ENCODE peak calls at places on chromosome 4, in six cellular contexts. J is AG04450; C is amygdala; S is cardiac fibroblast; T is EL; K is effector memory CD4-positive, alpha-beta T cell. D is an unnamed sample.

GRCh38 chr4:169024762-169025161 is 14.7 kb upstream of the CBR4 start:
- DNase-seq in K (no peak), T (peak), S (peak), J (peak), C (no peak), D (peak)

GRCh38 chr4:39037491-39037825 is 5.2 kb upstream of the TMEM156 start:
- DNase-seq in J (no peak), S (peak), T (peak), C (no peak), K (no peak), D (no peak)

GRCh38 chr4:52545099-52546069 is 113.7 kb downstream of the USP46 start:
- DNase-seq in K (peak), J (peak), C (peak), S (peak), T (peak), D (peak)

GRCh38 chr4:90951037-90951436 is 823.8 kb downstream of the CCSER1 start:
- DNase-seq in K (no peak), S (peak), J (peak), T (no peak), C (no peak), D (peak)

GRCh38 chr4:40524642-40525041 is 105.0 kb downstream of the RBM47 start:
- DNase-seq in K (no peak), S (peak), J (no peak), C (no peak), T (no peak), D (no peak)

GRCh38 chr4:6071959-6072720 is 53.9 kb upstream of the C4orf50 start:
- DNase-seq in T (no peak), C (no peak), S (no peak), K (no peak), J (no peak), D (peak)

GRCh38 chr4:150255610-150256580 is 177.7 kb downstream of the DCLK2 start:
- DNase-seq in C (no peak), J (no peak), K (no peak), T (no peak), S (no peak), D (no peak)

GRCh38 chr4:129806986-129807385 is 711.0 kb downstream of the C4orf33 start:
- DNase-seq in J (no peak), T (no peak), S (no peak), K (no peak), C (no peak), D (no peak)

GRCh38 chr4:77802406-77802805 is 16.8 kb downstream of the CNOT6L start:
- DNase-seq in K (no peak), J (no peak), C (no peak), S (no peak), T (no peak), D (no peak)

GRCh38 chr4:7237863-7238262 is 45.5 kb downstream of the SORCS2 start:
- DNase-seq in T (no peak), C (no peak), S (no peak), K (no peak), J (no peak), D (no peak)

GRCh38 chr4:74423101-74423500 is 21.8 kb upstream of the AREG start:
- DNase-seq in C (no peak), S (peak), J (peak), T (no peak), K (no peak), D (no peak)

GRCh38 chr4:8690811-8691775 is 98.5 kb downstream of the CPZ start:
- DNase-seq in K (no peak), T (no peak), J (no peak), S (no peak), C (no peak), D (no peak)

GRCh38 chr4:169620846-169621228 is 459 bp downstream of the CLCN3 start:
- DNase-seq in C (no peak), S (peak), J (no peak), T (peak), K (peak), D (peak)

GRCh38 chr4:147736458-147736857 is 4.6 kb downstream of the ARHGAP10 start:
- DNase-seq in T (peak), S (peak), C (no peak), J (no peak), K (no peak), D (peak)

GRCh38 chr4:158020175-158020574 is 152.7 kb downstream of the GASK1B start:
- DNase-seq in C (no peak), J (peak), T (peak), S (peak), K (no peak), D (peak)

GRCh38 chr4:23238848-23239247 is 546.1 kb downstream of the GBA3 start:
- DNase-seq in J (no peak), K (no peak), C (no peak), S (no peak), T (no peak), D (no peak)

GRCh38 chr4:19936471-19936870 is 315.2 kb upstream of the SLIT2 start:
- DNase-seq in K (no peak), J (peak), C (no peak), T (peak), S (peak), D (peak)

GRCh38 chr4:26342328-26343040 is 21.7 kb downstream of the RBPJ start:
- DNase-seq in T (peak), C (no peak), J (peak), K (no peak), S (peak), D (no peak)

GRCh38 chr4:104677122-104677521 is 182.4 kb upstream of the CXXC4 start:
- DNase-seq in C (no peak), J (no peak), T (no peak), S (no peak), K (no peak), D (peak)

GRCh38 chr4:27003602-27004238 is 143.1 kb downstream of the STIM2 start:
- DNase-seq in K (no peak), J (no peak), C (no peak), S (peak), T (peak), D (no peak)

GRCh38 chr4:125085-125820 is 952 bp downstream of the ZNF718 start:
- DNase-seq in S (peak), J (no peak), T (peak), K (no peak), C (no peak), D (peak)

GRCh38 chr4:172705565-172705964 is 463.0 kb upstream of the GALNT7 start:
- DNase-seq in S (no peak), J (no peak), K (no peak), T (no peak), C (no peak), D (no peak)

GRCh38 chr4:34676390-34676789 is 1567.9 kb downstream of the ARAP2 start:
- DNase-seq in C (no peak), J (no peak), K (no peak), S (no peak), T (no peak), D (peak)

GRCh38 chr4:123455360-123455759 is 58.8 kb downstream of the SPRY1 start:
- DNase-seq in J (no peak), T (no peak), S (no peak), C (no peak), K (no peak), D (no peak)

GRCh38 chr4:72418458-72418857 is 150.6 kb downstream of the ADAMTS3 start:
- DNase-seq in C (no peak), J (peak), T (peak), K (no peak), S (peak), D (no peak)